ENCODE peak calls at places on chromosomes 7 and 10, in seven cellular contexts. I, E, O, W, H, C and Y are unnamed samples. For H3K27me3 and H3K4me1, the result is how much of the 10 kb centered on the place peaks cover.

GRCh38 chr10:3424102-3424803 is 251.7 kb upstream of the PITRM1 start:
- DNase-seq in W (peak), E (peak), C (no peak), O (no peak), H (peak), I (peak), Y (no peak)

GRCh38 chr7:27900006-27900405 is 160.0 kb downstream of the TAX1BP1 start:
- DNase-seq in O (no peak), E (no peak), H (no peak), W (no peak), I (no peak), C (no peak), Y (no peak)

GRCh38 chr10:72794260-72794659 is 99.3 kb upstream of the OIT3 start:
- DNase-seq in O (no peak), I (no peak), H (no peak), W (peak), E (peak), C (no peak), Y (no peak)

GRCh38 chr7:151776876-151777510 is 99.9 kb downstream of the PRKAG2 start:
- DNase-seq in C (no peak), E (no peak), I (no peak), W (no peak), O (no peak), H (no peak), Y (no peak)

GRCh38 chr7:27148776-27149641 is 1.4 kb upstream of the HOXA6 start:
- DNase-seq in I (no peak), E (peak), W (no peak), H (no peak), O (no peak), C (no peak), Y (no peak)

GRCh38 chr7:772861-773621 is 46.0 kb upstream of the PRKAR1B start:
- DNase-seq in E (no peak), W (no peak), H (no peak), C (no peak), I (no peak), O (no peak), Y (no peak)

GRCh38 chr7:14754631-14755030 is 147.9 kb downstream of the DGKB start:
- DNase-seq in O (no peak), W (peak), E (peak), I (peak), H (no peak), C (no peak), Y (no peak)

GRCh38 chr7:46160861-46161260 is 239.8 kb upstream of the IGFBP3 start:
- DNase-seq in H (no peak), C (no peak), E (no peak), I (peak), O (no peak), W (peak), Y (no peak)

DNA sequence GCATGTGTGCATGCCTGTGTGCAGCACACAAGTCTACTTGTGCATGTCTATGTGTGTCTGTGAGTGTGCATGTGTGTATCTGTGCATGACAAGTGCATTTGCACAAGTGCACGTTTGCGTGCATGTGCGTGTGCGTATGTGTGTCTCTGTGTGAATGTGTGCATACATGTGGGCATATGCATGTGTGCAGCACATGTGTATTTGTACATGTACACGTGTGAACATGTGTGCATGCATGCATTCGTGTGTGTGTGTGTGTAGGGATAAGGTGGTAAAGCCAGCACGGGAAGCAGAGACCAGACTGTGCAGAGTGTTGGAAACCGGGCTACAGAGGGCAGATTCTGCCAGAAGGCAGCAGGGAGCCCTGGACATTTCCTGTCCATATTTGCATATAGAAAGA is 35.9 kb upstream of the GNA12 start:
- DNase-seq in H (no peak), I (no peak), C (no peak), E (no peak), W (no peak), O (no peak), Y (no peak)
- H3K4me2 ChIP-seq in H (no peak), I (no peak), C (no peak), E (no peak), W (no peak), O (no peak), Y (no peak)

GRCh38 chr7:136139392-136139791 is 162.2 kb upstream of the MTPN start:
- DNase-seq in E (no peak), W (no peak), C (no peak), I (no peak), H (no peak), O (no peak), Y (no peak)
- H3K27me3 ChIP-seq in E (half or more), W (under half), C (under half), I (under half), H (under half), O (under half), Y (under half)

DNA sequence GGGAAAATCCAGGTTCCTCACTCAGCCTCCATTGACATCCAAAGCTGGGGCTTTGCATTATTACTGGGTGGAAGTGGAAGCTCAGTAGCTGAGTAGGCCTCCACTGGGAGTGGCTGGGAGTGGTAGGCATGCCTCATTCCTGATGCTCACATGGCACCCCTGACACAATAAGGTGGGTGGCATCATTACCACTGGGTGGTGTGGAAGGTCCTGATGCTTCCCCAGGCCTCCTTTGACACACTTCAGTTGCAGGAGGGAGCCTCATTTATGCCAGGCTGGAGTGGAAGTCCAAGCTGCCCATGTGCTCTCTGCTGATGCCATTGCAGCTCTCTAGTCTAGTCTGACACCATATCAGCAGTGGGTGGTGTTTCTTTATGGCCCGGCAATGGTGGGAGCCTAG is 48.2 kb upstream of the GPR141 start:
- DNase-seq in E (no peak), O (no peak), C (no peak), I (no peak), W (no peak), H (no peak), Y (no peak)
- H3K4me1 ChIP-seq in E (under half), O (under half), C (under half), I (under half), W (under half), H (under half), Y (under half)

GRCh38 chr10:57706576-57707299 is 561.0 kb downstream of the IPMK start:
- DNase-seq in C (no peak), O (no peak), E (no peak), I (no peak), W (no peak), H (no peak), Y (no peak)

GRCh38 chr10:57707300-57707658 is 560.4 kb downstream of the IPMK start:
- DNase-seq in C (no peak), O (no peak), W (no peak), H (no peak), I (no peak), E (no peak), Y (no peak)
- H3K4me2 ChIP-seq in C (no peak), O (no peak), W (no peak), H (no peak), I (no peak), E (no peak), Y (no peak)